ENCODE peak calls at places on chromosomes 3 and 15, in four cellular contexts. One of them, this sample, is unnamed.

GRCh38 chr3:46913644-46914043 is 36.1 kb downstream of the PTH1R start:
- DNase-seq in astrocyte: peak; percentile 66
- DNase-seq in endodermal cell: no peak
- DNase-seq in trophoblast cell: no peak
- DNase-seq in this sample: peak; percentile 73

GRCh38 chr3:48399387-48400172 is 27.6 kb downstream of the FBXW12 start:
- DNase-seq in astrocyte: no peak
- DNase-seq in endodermal cell: peak; percentile 57
- DNase-seq in trophoblast cell: peak; percentile 15
- DNase-seq in this sample: no peak

GRCh38 chr3:186613637-186614265 is 891 bp downstream of the AHSG start:
- DNase-seq in astrocyte: no peak
- DNase-seq in endodermal cell: no peak
- DNase-seq in trophoblast cell: no peak
- DNase-seq in this sample: no peak

GRCh38 chr15:90407871-90408317 is 19.9 kb downstream of the IQGAP1 start:
- DNase-seq in astrocyte: no peak
- DNase-seq in endodermal cell: no peak
- DNase-seq in trophoblast cell: no peak
- DNase-seq in this sample: no peak

GRCh38 chr3:128499724-128500275 is 6.8 kb upstream of the GATA2 start:
- DNase-seq in astrocyte: no peak
- DNase-seq in endodermal cell: no peak
- DNase-seq in trophoblast cell: peak; percentile 82
- DNase-seq in this sample: no peak

GRCh38 chr3:106329505-106329904 is 460.7 kb upstream of the CBLB start:
- DNase-seq in astrocyte: no peak
- DNase-seq in endodermal cell: no peak
- DNase-seq in trophoblast cell: no peak
- DNase-seq in this sample: no peak

GRCh38 chr3:50324351-50325144 is 2.0 kb upstream of the HYAL2 start:
- DNase-seq in astrocyte: peak; percentile 32
- DNase-seq in endodermal cell: peak; percentile 98
- DNase-seq in trophoblast cell: peak; percentile 67
- DNase-seq in this sample: peak; percentile 82

GRCh38 chr3:10420745-10421475 is 84.5 kb downstream of the ATP2B2 start:
- DNase-seq in astrocyte: no peak
- DNase-seq in endodermal cell: no peak
- DNase-seq in trophoblast cell: no peak
- DNase-seq in this sample: no peak

GRCh38 chr3:195100903-195101591 is 169.9 kb downstream of the XXYLT1 start:
- DNase-seq in astrocyte: no peak
- DNase-seq in endodermal cell: no peak
- DNase-seq in trophoblast cell: peak; percentile 32
- DNase-seq in this sample: peak; percentile 91

GRCh38 chr15:34588046-34588674 is 4.7 kb upstream of the GOLGA8B start:
- DNase-seq in astrocyte: peak; percentile 72
- DNase-seq in endodermal cell: peak; percentile 82
- DNase-seq in trophoblast cell: peak; percentile 52
- DNase-seq in this sample: peak; percentile 45

GRCh38 chr3:122668930-122669730 is 11.5 kb upstream of the PARP14 start:
- DNase-seq in astrocyte: peak; percentile 72
- DNase-seq in endodermal cell: no peak
- DNase-seq in trophoblast cell: peak; percentile 21
- DNase-seq in this sample: no peak

GRCh38 chr3:55686720-55687254 is 199.7 kb upstream of the WNT5A start:
- DNase-seq in astrocyte: peak; percentile 81
- DNase-seq in endodermal cell: no peak
- DNase-seq in trophoblast cell: no peak
- DNase-seq in this sample: no peak

GRCh38 chr3:58350627-58351013 is 17.9 kb downstream of the PXK start:
- DNase-seq in astrocyte: peak; percentile 33
- DNase-seq in endodermal cell: no peak
- DNase-seq in trophoblast cell: no peak
- DNase-seq in this sample: no peak

GRCh38 chr3:63910873-63911272 is 1.3 kb downstream of the SCAANT1 start:
- DNase-seq in astrocyte: peak; percentile 38
- DNase-seq in endodermal cell: no peak
- DNase-seq in trophoblast cell: no peak
- DNase-seq in this sample: no peak

GRCh38 chr3:146590521-146590920 is 14.6 kb downstream of the PLSCR5 start:
- DNase-seq in astrocyte: no peak
- DNase-seq in endodermal cell: no peak
- DNase-seq in trophoblast cell: no peak
- DNase-seq in this sample: no peak

GRCh38 chr3:186003610-186004009 is 65.8 kb upstream of the TRA2B start:
- DNase-seq in astrocyte: peak; percentile 16
- DNase-seq in endodermal cell: no peak
- DNase-seq in trophoblast cell: no peak
- DNase-seq in this sample: no peak

GRCh38 chr15:92616621-92617179 is 38.9 kb downstream of the FAM174B start:
- DNase-seq in astrocyte: peak; percentile 34
- DNase-seq in endodermal cell: peak; percentile 51
- DNase-seq in trophoblast cell: peak; percentile 22
- DNase-seq in this sample: peak; percentile 29

GRCh38 chr3:175818811-175819464 is 959.8 kb downstream of the NAALADL2 start:
- DNase-seq in astrocyte: peak; percentile 7
- DNase-seq in endodermal cell: no peak
- DNase-seq in trophoblast cell: no peak
- DNase-seq in this sample: no peak

GRCh38 chr3:37537914-37538691 is 323.6 kb upstream of the CTDSPL start:
- DNase-seq in astrocyte: no peak
- DNase-seq in endodermal cell: no peak
- DNase-seq in trophoblast cell: no peak
- DNase-seq in this sample: no peak
- H3K27ac ChIP-seq in astrocyte: no peak overlapping the region
- H3K27ac ChIP-seq in endodermal cell: peak overlapping the region; percentile 59
- H3K27ac ChIP-seq in trophoblast cell: no peak overlapping the region
- H3K27ac ChIP-seq in this sample: peak overlapping the region; percentile 36

DNA sequence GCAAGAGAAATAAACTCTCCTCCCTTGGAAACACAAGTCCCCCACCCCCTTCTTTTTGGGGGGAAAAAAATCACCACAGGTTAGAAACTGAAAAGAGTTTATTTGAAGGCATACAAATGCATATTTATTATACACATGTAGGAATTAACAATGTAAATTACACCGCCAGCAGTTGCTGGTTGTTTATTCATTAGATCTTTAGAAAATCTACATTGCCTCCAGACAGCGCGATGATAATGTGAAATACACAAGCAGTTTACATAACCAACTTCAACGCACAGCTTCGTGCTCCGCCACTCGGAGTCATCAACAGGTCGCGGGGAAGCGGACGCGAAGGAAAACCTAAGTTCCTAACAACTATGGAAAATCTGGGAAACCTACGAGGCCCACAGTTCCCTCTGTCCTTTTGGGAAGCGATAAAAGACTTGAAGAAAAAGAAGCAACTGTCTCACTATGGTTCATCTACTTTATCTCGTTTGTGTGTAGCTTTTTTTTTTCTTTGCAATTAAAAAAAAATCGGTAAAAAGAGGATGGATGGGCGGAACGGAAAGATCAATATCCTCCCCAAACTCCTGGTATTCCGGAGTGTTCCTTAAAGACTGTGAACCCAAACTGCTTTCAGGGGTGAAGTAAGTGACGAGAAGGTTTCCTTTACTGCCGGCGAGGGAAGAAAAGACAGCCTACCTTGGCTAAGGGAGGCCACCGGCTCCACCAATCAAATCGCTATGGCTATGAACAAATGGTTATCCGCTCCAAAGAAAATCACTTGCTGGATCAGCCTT is 8.4 kb upstream of the FOXB1 start:
- DNase-seq in astrocyte: no peak
- DNase-seq in endodermal cell: peak; percentile 69
- DNase-seq in trophoblast cell: no peak
- DNase-seq in this sample: no peak
- H3K27me3 ChIP-seq in astrocyte: peaks cover 97% of the 10 kb centered on the region
- H3K27me3 ChIP-seq in endodermal cell: peaks cover 84% of the 10 kb centered on the region
- H3K27me3 ChIP-seq in trophoblast cell: peaks cover 74% of the 10 kb centered on the region
- H3K27me3 ChIP-seq in this sample: peaks cover 75% of the 10 kb centered on the region

DNA sequence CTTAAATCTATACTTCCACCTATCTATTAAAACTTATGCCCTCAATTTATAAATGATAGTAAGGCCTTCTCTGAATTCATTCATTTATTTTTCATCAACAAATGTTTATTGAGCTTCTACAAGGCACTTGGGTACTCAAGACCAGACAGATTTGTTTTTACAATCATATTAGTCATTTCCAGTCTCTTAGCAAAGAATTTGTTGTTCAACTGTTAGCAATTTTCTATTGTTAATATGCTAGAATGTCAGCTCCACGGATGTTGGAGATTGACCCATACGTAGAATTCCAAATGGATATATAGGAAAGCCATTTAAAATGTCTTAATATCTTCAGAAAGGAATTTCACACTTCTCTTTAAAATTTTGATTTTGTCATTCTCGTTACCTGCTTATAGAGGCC is 36.7 kb downstream of the ZBTB38 start:
- DNase-seq in astrocyte: peak; percentile 69
- DNase-seq in endodermal cell: no peak
- DNase-seq in trophoblast cell: no peak
- DNase-seq in this sample: no peak
- H3K4me1 ChIP-seq in astrocyte: peaks cover 58% of the 10 kb centered on the region
- H3K4me1 ChIP-seq in endodermal cell: peaks cover 2% of the 10 kb centered on the region
- H3K4me1 ChIP-seq in trophoblast cell: peaks cover 5% of the 10 kb centered on the region
- H3K4me1 ChIP-seq in this sample: peaks cover 84% of the 10 kb centered on the region

GRCh38 chr3:103059481-103059880 is 624.7 kb downstream of the ZPLD1 start:
- DNase-seq in astrocyte: no peak
- DNase-seq in endodermal cell: no peak
- DNase-seq in trophoblast cell: no peak
- DNase-seq in this sample: no peak

GRCh38 chr3:103056953-103057450 is 622.2 kb downstream of the ZPLD1 start:
- DNase-seq in astrocyte: peak; percentile 20
- DNase-seq in endodermal cell: no peak
- DNase-seq in trophoblast cell: no peak
- DNase-seq in this sample: no peak

GRCh38 chr3:103057477-103057876 is 622.7 kb downstream of the ZPLD1 start:
- DNase-seq in astrocyte: no peak
- DNase-seq in endodermal cell: no peak
- DNase-seq in trophoblast cell: no peak
- DNase-seq in this sample: no peak

GRCh38 chr3:103055021-103055420 is 620.2 kb downstream of the ZPLD1 start:
- DNase-seq in astrocyte: no peak
- DNase-seq in endodermal cell: no peak
- DNase-seq in trophoblast cell: no peak
- DNase-seq in this sample: no peak

DNA sequence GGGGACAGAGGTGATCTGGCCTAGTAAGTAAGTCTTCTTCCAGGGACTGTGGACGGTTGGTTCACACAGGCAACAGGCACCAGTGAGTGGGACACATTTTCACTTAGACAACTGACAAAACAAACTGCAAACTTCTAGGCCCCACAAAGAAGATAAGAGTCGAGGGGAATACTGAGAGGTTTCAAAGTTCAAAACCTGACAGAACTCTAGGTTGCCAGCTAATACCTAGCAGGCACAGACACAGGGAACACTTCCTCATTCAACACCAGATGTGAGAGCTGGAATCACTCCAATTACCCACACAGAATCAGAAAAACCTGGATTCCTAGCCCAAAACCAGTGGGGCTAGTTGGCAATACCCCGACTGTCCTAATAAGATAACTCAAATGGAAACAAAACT is 621.7 kb downstream of the ZPLD1 start:
- DNase-seq in astrocyte: peak; percentile 2
- DNase-seq in endodermal cell: no peak
- DNase-seq in trophoblast cell: no peak
- DNase-seq in this sample: no peak
- H3K27ac ChIP-seq in astrocyte: no peak overlapping the region
- H3K27ac ChIP-seq in endodermal cell: no peak overlapping the region
- H3K27ac ChIP-seq in trophoblast cell: no peak overlapping the region
- H3K27ac ChIP-seq in this sample: no peak overlapping the region

DNA sequence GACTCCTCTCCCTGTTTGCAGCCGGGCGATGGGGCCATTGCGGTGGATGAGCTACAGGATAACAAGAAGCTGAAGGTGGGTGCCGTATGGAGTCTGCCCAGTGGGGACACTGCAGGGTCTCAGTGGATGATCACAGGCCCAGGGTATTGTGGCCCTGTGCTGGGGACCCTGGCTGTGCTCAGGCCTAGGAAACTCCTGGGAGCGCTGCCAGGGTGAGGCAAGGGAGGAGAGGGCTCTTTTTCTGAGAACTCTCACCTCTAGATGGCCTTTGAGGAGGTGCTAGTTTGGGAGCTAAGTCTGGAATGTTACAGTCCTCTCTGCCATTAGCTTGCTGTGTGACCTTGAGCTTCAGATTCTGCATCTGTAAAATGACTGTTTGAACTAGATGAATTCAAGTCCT is 16.4 kb downstream of the SLC24A1 start:
- DNase-seq in astrocyte: no peak
- DNase-seq in endodermal cell: peak; percentile 67
- DNase-seq in trophoblast cell: no peak
- DNase-seq in this sample: no peak
- H3K27me3 ChIP-seq in astrocyte: no peaks in the 10 kb centered on the region
- H3K27me3 ChIP-seq in endodermal cell: no peaks in the 10 kb centered on the region
- H3K27me3 ChIP-seq in trophoblast cell: no peaks in the 10 kb centered on the region
- H3K27me3 ChIP-seq in this sample: no peaks in the 10 kb centered on the region